ENCODE peak calls at places on chromosomes 2 and 18, in five cellular contexts. P is aorta; J is GM19239; Z is ELF-1; K is stimulated activated CD4-positive, alpha-beta T cell treated with anti-CD3 and anti-CD28 coated beads, TNF-alpha, amount 100 ng/mL, for 1 hour. U is an unnamed sample.
A peak's percentile ranks its signal among the peaks of the same experiment; 100 is the strongest.

GRCh38 chr18:24051256-24051947 is 36.8 kb downstream of the TTC39C start:
- DNase-seq in Z (no peak), K (no peak), P (no peak), J (no peak), U (no peak)

GRCh38 chr2:239640676-239641580 is 240.1 kb upstream of the HDAC4 start:
- DNase-seq in J (no peak), K (no peak), Z (no peak), P (no peak), U (no peak)

GRCh38 chr18:6069539-6069938 is 174.2 kb upstream of the TMEM200C start:
- DNase-seq in J (no peak), Z (no peak), K (no peak), P (no peak), U (no peak)

GRCh38 chr2:7073901-7074300 is 156.7 kb downstream of the RNF144A start:
- DNase-seq in P (no peak), Z (no peak), J (no peak), K (no peak), U (no peak)

GRCh38 chr18:23134780-23135678 is at the start of gene CABLES1:
- DNase-seq in Z (peak; percentile 74), P (peak; percentile 80), J (peak; percentile 43), K (peak; percentile 8), U (peak; percentile 71)

GRCh38 chr2:42021490-42021889 is 26.3 kb upstream of the PKDCC start:
- DNase-seq in P (no peak), K (no peak), J (no peak), Z (no peak), U (no peak)

GRCh38 chr2:69007603-69008002 is 5.4 kb upstream of the ANTXR1 start:
- DNase-seq in J (no peak), K (no peak), P (no peak), Z (no peak), U (no peak)

GRCh38 chr2:19576411-19576810 is 218.0 kb upstream of the OSR1 start:
- DNase-seq in P (no peak), J (no peak), Z (no peak), K (no peak), U (no peak)

GRCh38 chr2:112923237-112923966 is 12.4 kb downstream of the IL37 start:
- DNase-seq in K (no peak), P (no peak), Z (no peak), J (no peak), U (no peak)

GRCh38 chr2:220469201-220469600 is 841.8 kb downstream of the SLC4A3 start:
- DNase-seq in K (no peak), Z (no peak), J (no peak), P (no peak), U (no peak)

GRCh38 chr2:141001750-141002149 is 1129.1 kb downstream of the LRP1B start:
- DNase-seq in P (no peak), Z (no peak), K (no peak), J (no peak), U (no peak)

GRCh38 chr2:144703852-144704324 is 184.0 kb upstream of the ZEB2 start:
- DNase-seq in K (no peak), Z (no peak), P (peak; percentile 44), J (no peak), U (no peak)

GRCh38 chr2:222300725-222301295 is 2.0 kb upstream of the PAX3 start:
- DNase-seq in Z (peak; percentile 81), K (no peak), J (no peak), P (no peak), U (peak; percentile 82)